ENCODE peak calls at places on chromosomes 1 and 21, in four cellular contexts. One of them, this sample, is unnamed.

GRCh38 chr1:165914136-165914798 is 86.9 kb downstream of the UCK2 start:
- DNase-seq in transverse colon: peak; percentile 78
- DNase-seq in H4: peak; percentile 63
- DNase-seq in omental fat pad: no peak
- DNase-seq in this sample: peak; percentile 54

GRCh38 chr1:71861022-71861421 is 421.3 kb downstream of the NEGR1 start:
- DNase-seq in transverse colon: no peak
- DNase-seq in H4: peak; percentile 29
- DNase-seq in omental fat pad: no peak
- DNase-seq in this sample: no peak

GRCh38 chr21:15761508-15762100 is 31.8 kb downstream of the USP25 start:
- DNase-seq in transverse colon: peak; percentile 83
- DNase-seq in H4: no peak
- DNase-seq in omental fat pad: no peak
- DNase-seq in this sample: no peak

GRCh38 chr1:87106158-87106557 is 191.7 kb downstream of the HS2ST1 start:
- DNase-seq in transverse colon: no peak
- DNase-seq in H4: no peak
- DNase-seq in omental fat pad: no peak
- DNase-seq in this sample: no peak

GRCh38 chr1:112712701-112713128 is 2.4 kb downstream of the PPM1J start:
- DNase-seq in transverse colon: no peak
- DNase-seq in H4: no peak
- DNase-seq in omental fat pad: no peak
- DNase-seq in this sample: no peak

GRCh38 chr1:111140680-111140967 is 601 bp downstream of the CEPT1 start:
- DNase-seq in transverse colon: peak; percentile 64
- DNase-seq in H4: peak; percentile 24
- DNase-seq in omental fat pad: no peak
- DNase-seq in this sample: no peak

GRCh38 chr21:38490411-38491020 is 7.8 kb downstream of the ERG start:
- DNase-seq in transverse colon: no peak
- DNase-seq in H4: no peak
- DNase-seq in omental fat pad: no peak
- DNase-seq in this sample: no peak

GRCh38 chr1:1923681-1924000 is 4.6 kb upstream of the TMEM52 start:
- DNase-seq in transverse colon: peak; percentile 21
- DNase-seq in H4: no peak
- DNase-seq in omental fat pad: no peak
- DNase-seq in this sample: no peak

GRCh38 chr1:8987881-8988617 is 38.2 kb downstream of the SLC2A7 start:
- DNase-seq in transverse colon: peak; percentile 52
- DNase-seq in H4: no peak
- DNase-seq in omental fat pad: peak; percentile 51
- DNase-seq in this sample: no peak

GRCh38 chr1:28208818-28209441 is 23.9 kb downstream of the DNAJC8 start:
- DNase-seq in transverse colon: peak; percentile 73
- DNase-seq in H4: peak; percentile 61
- DNase-seq in omental fat pad: no peak
- DNase-seq in this sample: peak; percentile 58

GRCh38 chr1:150420560-150421265 is 56.8 kb downstream of the RPRD2 start:
- DNase-seq in transverse colon: no peak
- DNase-seq in H4: no peak
- DNase-seq in omental fat pad: no peak
- DNase-seq in this sample: no peak

GRCh38 chr1:201475121-201475520 is 6.1 kb upstream of the PHLDA3 start:
- DNase-seq in transverse colon: no peak
- DNase-seq in H4: no peak
- DNase-seq in omental fat pad: no peak
- DNase-seq in this sample: no peak

GRCh38 chr1:110082477-110082876 is 12.0 kb upstream of the ALX3 start:
- DNase-seq in transverse colon: no peak
- DNase-seq in H4: no peak
- DNase-seq in omental fat pad: no peak
- DNase-seq in this sample: no peak

GRCh38 chr1:4624801-4625200 is 29.6 kb upstream of the AJAP1 start:
- DNase-seq in transverse colon: no peak
- DNase-seq in H4: no peak
- DNase-seq in omental fat pad: no peak
- DNase-seq in this sample: no peak

GRCh38 chr1:153568367-153569099 is 2.9 kb upstream of the S100A2 start:
- DNase-seq in transverse colon: peak; percentile 92
- DNase-seq in H4: peak; percentile 85
- DNase-seq in omental fat pad: peak; percentile 85
- DNase-seq in this sample: peak; percentile 88

GRCh38 chr1:21553116-21553926 is 44.1 kb downstream of the ALPL start:
- DNase-seq in transverse colon: no peak
- DNase-seq in H4: no peak
- DNase-seq in omental fat pad: no peak
- DNase-seq in this sample: no peak

GRCh38 chr1:178530037-178530402 is 17.1 kb downstream of the TEX35 start:
- DNase-seq in transverse colon: no peak
- DNase-seq in H4: peak; percentile 57
- DNase-seq in omental fat pad: no peak
- DNase-seq in this sample: peak; percentile 76

GRCh38 chr1:4598561-4598960 is 55.8 kb upstream of the AJAP1 start:
- DNase-seq in transverse colon: no peak
- DNase-seq in H4: no peak
- DNase-seq in omental fat pad: no peak
- DNase-seq in this sample: no peak

GRCh38 chr1:21816602-21817302 is 4.7 kb downstream of the LDLRAD2 start:
- DNase-seq in transverse colon: no peak
- DNase-seq in H4: no peak
- DNase-seq in omental fat pad: no peak
- DNase-seq in this sample: peak; percentile 18

GRCh38 chr1:6860401-6860800 is 75.1 kb downstream of the CAMTA1 start:
- DNase-seq in transverse colon: no peak
- DNase-seq in H4: peak; percentile 29
- DNase-seq in omental fat pad: no peak
- DNase-seq in this sample: peak; percentile 24

GRCh38 chr1:31683997-31684396 is 19.8 kb downstream of the COL16A1 start:
- DNase-seq in transverse colon: peak; percentile 54
- DNase-seq in H4: no peak
- DNase-seq in omental fat pad: no peak
- DNase-seq in this sample: no peak

GRCh38 chr1:5585256-5585655 is 407.0 kb downstream of the NPHP4 start:
- DNase-seq in transverse colon: no peak
- DNase-seq in H4: no peak
- DNase-seq in omental fat pad: no peak
- DNase-seq in this sample: no peak

GRCh38 chr21:34215911-34216310 is 142.5 kb downstream of the MRPS6 start:
- DNase-seq in transverse colon: no peak
- DNase-seq in H4: no peak
- DNase-seq in omental fat pad: no peak
- DNase-seq in this sample: no peak

This sample was measured in HCT116.